ENCODE peak calls at places on chromosomes 16 and 17, in five cellular contexts. One of them, this sample, is unnamed.

GRCh38 chr16:31354394-31355291 is at the start of gene ITGAX:
- DNase-seq in tibial nerve: peak
- DNase-seq in upper lobe of right lung: peak
- DNase-seq in stomach: peak
- DNase-seq in lung: peak
- DNase-seq in this sample: no peak

GRCh38 chr16:26860506-26860905 is 206.2 kb upstream of the C16orf82 start:
- DNase-seq in tibial nerve: no peak
- DNase-seq in upper lobe of right lung: no peak
- DNase-seq in stomach: no peak
- DNase-seq in lung: no peak
- DNase-seq in this sample: no peak

GRCh38 chr17:7445011-7445927 is at the start of gene CHRNB1:
- DNase-seq in tibial nerve: peak
- DNase-seq in upper lobe of right lung: peak
- DNase-seq in stomach: peak
- DNase-seq in lung: peak
- DNase-seq in this sample: peak

GRCh38 chr16:22291860-22292692 is 5.1 kb upstream of the POLR3E start:
- DNase-seq in tibial nerve: no peak
- DNase-seq in upper lobe of right lung: no peak
- DNase-seq in stomach: no peak
- DNase-seq in lung: no peak
- DNase-seq in this sample: no peak

GRCh38 chr16:9192746-9193145 is 101.3 kb downstream of the HAPSTR1 start:
- DNase-seq in tibial nerve: no peak
- DNase-seq in upper lobe of right lung: no peak
- DNase-seq in stomach: no peak
- DNase-seq in lung: no peak
- DNase-seq in this sample: no peak

GRCh38 chr16:50093607-50094570 is 28.1 kb downstream of the HEATR3 start:
- DNase-seq in tibial nerve: peak
- DNase-seq in upper lobe of right lung: peak
- DNase-seq in stomach: peak
- DNase-seq in lung: peak
- DNase-seq in this sample: peak

GRCh38 chr17:64378890-64379354 is 11.7 kb downstream of the PECAM1 start:
- DNase-seq in tibial nerve: no peak
- DNase-seq in upper lobe of right lung: peak
- DNase-seq in stomach: peak
- DNase-seq in lung: no peak
- DNase-seq in this sample: no peak

GRCh38 chr16:80526418-80527061 is 14.3 kb upstream of the DYNLRB2 start:
- DNase-seq in tibial nerve: peak
- DNase-seq in upper lobe of right lung: no peak
- DNase-seq in stomach: peak
- DNase-seq in lung: no peak
- DNase-seq in this sample: peak

GRCh38 chr17:64538508-64539120 is 31.8 kb downstream of the CEP95 start:
- DNase-seq in tibial nerve: no peak
- DNase-seq in upper lobe of right lung: no peak
- DNase-seq in stomach: no peak
- DNase-seq in lung: no peak
- DNase-seq in this sample: no peak

GRCh38 chr16:17331071-17331521 is 139.7 kb downstream of the XYLT1 start:
- DNase-seq in tibial nerve: peak
- DNase-seq in upper lobe of right lung: no peak
- DNase-seq in stomach: no peak
- DNase-seq in lung: no peak
- DNase-seq in this sample: no peak

GRCh38 chr16:4391635-4392381 is 20.2 kb downstream of the VASN start:
- DNase-seq in tibial nerve: no peak
- DNase-seq in upper lobe of right lung: no peak
- DNase-seq in stomach: no peak
- DNase-seq in lung: no peak
- DNase-seq in this sample: no peak

GRCh38 chr16:81876273-81876900 is 97.3 kb downstream of the PLCG2 start:
- DNase-seq in tibial nerve: no peak
- DNase-seq in upper lobe of right lung: no peak
- DNase-seq in stomach: no peak
- DNase-seq in lung: no peak
- DNase-seq in this sample: no peak
- TF ChIP-seq CTCF in tibial nerve: no peak
- TF ChIP-seq CTCF in upper lobe of right lung: no peak
- TF ChIP-seq CTCF in stomach: no peak
- TF ChIP-seq CTCF in lung: no peak
- TF ChIP-seq CTCF in this sample: no peak

DNA sequence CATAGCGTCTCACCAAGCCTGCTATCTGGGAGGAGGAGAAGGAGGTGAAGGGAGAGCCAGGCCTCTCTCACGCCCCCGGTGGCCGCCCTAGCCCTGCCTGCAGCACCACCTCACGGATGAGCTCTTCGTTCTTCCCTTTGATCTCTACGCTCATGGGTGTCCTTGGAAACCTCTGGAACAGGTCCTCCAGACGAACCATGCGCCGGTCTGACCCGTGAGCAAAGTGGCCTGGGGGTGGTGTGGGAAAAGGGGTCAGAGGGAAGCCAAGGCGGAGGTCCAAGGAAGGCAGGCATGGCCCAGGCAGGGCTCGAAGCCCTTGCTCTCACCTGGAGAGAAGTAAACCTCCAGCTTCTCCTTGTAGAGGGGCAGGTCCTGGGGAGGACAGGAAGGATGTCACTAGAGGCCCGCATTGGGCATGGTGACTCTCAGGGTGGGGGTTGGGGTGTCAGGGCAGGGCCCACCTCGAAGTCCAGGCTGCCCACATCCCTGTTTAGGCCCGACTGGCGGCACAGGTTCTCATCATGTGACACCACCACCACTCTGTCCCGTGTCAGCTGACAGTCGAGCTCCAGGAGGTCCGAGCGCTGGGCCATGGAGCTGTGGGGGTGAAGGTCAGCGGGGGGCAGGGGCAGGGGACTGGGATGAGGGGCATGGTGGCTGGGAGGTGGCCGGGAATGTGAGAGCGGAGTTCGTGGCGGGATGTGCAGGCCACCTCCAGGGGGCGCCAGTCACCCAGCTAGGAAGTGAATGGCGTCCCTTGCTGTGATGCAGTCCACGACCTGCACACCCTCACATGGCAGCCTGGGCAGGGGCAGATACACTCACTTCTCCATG is 923 bp downstream of the GDPD3 start:
- DNase-seq in tibial nerve: no peak
- DNase-seq in upper lobe of right lung: peak
- DNase-seq in stomach: peak
- DNase-seq in lung: no peak
- DNase-seq in this sample: peak
- TF ChIP-seq CTCF in tibial nerve: peak
- TF ChIP-seq CTCF in upper lobe of right lung: peak
- TF ChIP-seq CTCF in stomach: no peak
- TF ChIP-seq CTCF in lung: peak
- TF ChIP-seq CTCF in this sample: peak

GRCh38 chr17:31015639-31016038 is 44.8 kb downstream of the RNF135 start:
- DNase-seq in tibial nerve: no peak
- DNase-seq in upper lobe of right lung: no peak
- DNase-seq in stomach: no peak
- DNase-seq in lung: no peak
- DNase-seq in this sample: no peak
- TF ChIP-seq CTCF in tibial nerve: no peak
- TF ChIP-seq CTCF in upper lobe of right lung: no peak
- TF ChIP-seq CTCF in stomach: no peak
- TF ChIP-seq CTCF in lung: no peak
- TF ChIP-seq CTCF in this sample: no peak

GRCh38 chr16:536746-537145 is 9.2 kb downstream of the CAPN15 start:
- DNase-seq in tibial nerve: no peak
- DNase-seq in upper lobe of right lung: no peak
- DNase-seq in stomach: no peak
- DNase-seq in lung: no peak
- DNase-seq in this sample: no peak

GRCh38 chr16:535446-536405 is 8.2 kb downstream of the CAPN15 start:
- DNase-seq in tibial nerve: no peak
- DNase-seq in upper lobe of right lung: no peak
- DNase-seq in stomach: peak
- DNase-seq in lung: no peak
- DNase-seq in this sample: no peak

GRCh38 chr16:534856-535445 is 7.4 kb downstream of the CAPN15 start:
- DNase-seq in tibial nerve: no peak
- DNase-seq in upper lobe of right lung: no peak
- DNase-seq in stomach: no peak
- DNase-seq in lung: no peak
- DNase-seq in this sample: no peak

GRCh38 chr16:539901-540530 is 12.5 kb downstream of the CAPN15 start:
- DNase-seq in tibial nerve: no peak
- DNase-seq in upper lobe of right lung: no peak
- DNase-seq in stomach: no peak
- DNase-seq in lung: no peak
- DNase-seq in this sample: no peak

DNA sequence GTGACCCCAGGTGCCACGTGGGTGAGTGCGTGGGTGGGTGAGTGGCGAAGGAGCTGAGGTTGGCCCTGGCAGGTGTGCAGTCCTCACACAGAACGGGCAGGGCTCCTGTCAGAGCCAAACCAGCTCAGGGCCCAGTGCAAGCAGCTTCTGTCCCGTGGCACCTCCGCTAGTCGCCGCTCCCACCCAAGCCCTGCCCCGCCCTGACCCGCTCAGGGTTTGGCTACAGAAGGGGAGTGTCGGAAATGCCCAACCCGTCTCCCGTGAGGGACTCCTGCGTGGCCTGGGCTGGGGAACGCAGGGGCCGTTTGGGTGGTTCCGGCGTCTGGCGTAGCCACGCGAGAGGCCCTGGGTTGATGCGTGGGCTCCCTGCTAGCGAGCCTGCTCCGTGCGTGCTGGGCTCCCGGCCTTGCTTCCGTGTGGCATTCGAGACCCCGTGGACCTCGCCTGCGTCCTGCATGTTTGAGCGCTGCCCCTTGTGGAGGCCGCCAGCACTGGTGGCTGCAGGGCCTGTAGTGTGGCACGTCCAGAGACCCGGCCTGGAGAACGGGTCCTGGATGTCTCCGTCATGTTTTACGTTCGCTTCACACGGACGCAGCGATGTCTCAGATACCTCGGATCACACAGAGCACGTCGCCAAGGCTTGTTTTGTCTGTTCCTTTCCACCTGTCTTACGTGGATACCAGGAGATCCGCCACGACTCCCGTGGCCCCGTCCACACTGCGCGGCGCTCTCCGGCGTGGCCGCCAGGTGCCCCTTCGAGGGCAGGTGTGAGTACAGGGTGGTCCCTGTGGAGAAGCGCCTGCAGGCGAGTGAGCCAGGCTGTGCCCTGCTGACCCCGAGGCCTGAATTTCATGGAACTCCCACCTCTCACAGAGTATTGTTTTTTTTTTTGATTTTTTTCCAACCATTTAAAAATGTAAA is 10.2 kb downstream of the CAPN15 start:
- DNase-seq in tibial nerve: no peak
- DNase-seq in upper lobe of right lung: no peak
- DNase-seq in stomach: no peak
- DNase-seq in lung: no peak
- DNase-seq in this sample: no peak
- TF ChIP-seq CTCF in tibial nerve: no peak
- TF ChIP-seq CTCF in upper lobe of right lung: no peak
- TF ChIP-seq CTCF in stomach: no peak
- TF ChIP-seq CTCF in lung: no peak
- TF ChIP-seq CTCF in this sample: no peak

GRCh38 chr17:20775331-20775730 is 195.8 kb downstream of the CDRT15L2 start:
- DNase-seq in tibial nerve: no peak
- DNase-seq in upper lobe of right lung: no peak
- DNase-seq in stomach: no peak
- DNase-seq in lung: no peak
- DNase-seq in this sample: no peak
- TF ChIP-seq CTCF in tibial nerve: no peak
- TF ChIP-seq CTCF in upper lobe of right lung: no peak
- TF ChIP-seq CTCF in stomach: no peak
- TF ChIP-seq CTCF in lung: no peak
- TF ChIP-seq CTCF in this sample: no peak

GRCh38 chr17:74227681-74228080 is 14.3 kb downstream of the TTYH2 start:
- DNase-seq in tibial nerve: no peak
- DNase-seq in upper lobe of right lung: no peak
- DNase-seq in stomach: no peak
- DNase-seq in lung: no peak
- DNase-seq in this sample: no peak

GRCh38 chr17:74222399-74222798 is 9.0 kb downstream of the TTYH2 start:
- DNase-seq in tibial nerve: no peak
- DNase-seq in upper lobe of right lung: no peak
- DNase-seq in stomach: no peak
- DNase-seq in lung: no peak
- DNase-seq in this sample: no peak

GRCh38 chr17:74223901-74224300 is 10.5 kb downstream of the TTYH2 start:
- DNase-seq in tibial nerve: no peak
- DNase-seq in upper lobe of right lung: no peak
- DNase-seq in stomach: no peak
- DNase-seq in lung: no peak
- DNase-seq in this sample: no peak

GRCh38 chr17:74227271-74227670 is 13.9 kb downstream of the TTYH2 start:
- DNase-seq in tibial nerve: no peak
- DNase-seq in upper lobe of right lung: no peak
- DNase-seq in stomach: no peak
- DNase-seq in lung: no peak
- DNase-seq in this sample: no peak

DNA sequence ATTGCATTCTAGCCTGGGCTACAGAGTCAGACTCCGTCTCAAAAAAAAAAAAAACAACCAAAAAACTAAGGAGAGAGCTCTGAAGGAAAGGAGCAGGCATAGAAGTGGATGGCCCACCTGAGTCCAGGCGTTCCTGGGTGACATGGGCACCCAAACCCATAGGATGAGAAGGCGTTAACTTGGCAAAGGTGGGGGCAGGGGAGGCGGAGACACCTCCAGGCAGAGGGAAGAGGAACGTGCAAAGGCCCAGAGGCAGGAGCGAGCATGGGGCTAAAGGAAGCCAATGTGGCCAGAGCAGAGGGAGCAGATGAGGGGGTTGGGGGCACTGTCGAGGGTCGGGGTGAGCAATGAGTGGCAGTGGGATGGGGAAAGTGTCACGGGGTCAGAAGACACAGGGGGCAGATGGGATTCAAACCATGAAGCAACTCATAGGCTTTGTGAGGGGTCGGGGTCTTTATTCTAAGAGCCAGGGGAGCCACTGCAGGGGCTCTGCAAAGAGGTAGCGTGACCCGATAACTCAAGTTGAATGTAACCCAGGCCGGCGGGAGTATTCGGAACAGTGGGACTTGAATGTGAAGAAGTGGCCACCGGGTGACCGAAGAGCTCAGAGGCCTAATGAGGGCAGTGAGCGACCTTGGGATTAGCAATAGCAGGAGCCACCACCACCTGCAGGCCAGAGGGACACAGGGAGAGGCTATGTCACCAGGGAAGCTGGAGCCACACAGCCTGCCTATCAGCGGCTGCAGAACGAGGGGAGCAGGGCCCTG is 11.8 kb downstream of the TTYH2 start:
- DNase-seq in tibial nerve: no peak
- DNase-seq in upper lobe of right lung: no peak
- DNase-seq in stomach: no peak
- DNase-seq in lung: no peak
- DNase-seq in this sample: no peak
- TF ChIP-seq CTCF in tibial nerve: no peak
- TF ChIP-seq CTCF in upper lobe of right lung: no peak
- TF ChIP-seq CTCF in stomach: no peak
- TF ChIP-seq CTCF in lung: no peak
- TF ChIP-seq CTCF in this sample: no peak

This sample was measured in CD4-positive, alpha-beta T cell.